ENCODE peak calls at places on chromosomes 6 and 20, in four cellular contexts. One of them, this sample, is unnamed.

GRCh38 chr6:38671885-38672467 is 31.0 kb downstream of the GLO1 start:
- DNase-seq in breast epithelium: no peak
- DNase-seq in small intestine: peak; percentile 68
- DNase-seq in Panc1: peak; percentile 43
- DNase-seq in this sample: peak; percentile 31

GRCh38 chr6:79810878-79811277 is 136.5 kb downstream of the ELOVL4 start:
- DNase-seq in small intestine: no peak
- DNase-seq in Panc1: no peak
- DNase-seq in breast epithelium: no peak
- DNase-seq in this sample: no peak

GRCh38 chr6:162713926-162714759 is 13.4 kb downstream of the PRKN start:
- DNase-seq in breast epithelium: no peak
- DNase-seq in small intestine: no peak
- DNase-seq in Panc1: no peak
- DNase-seq in this sample: no peak

GRCh38 chr6:112979830-112980229 is 632.7 kb downstream of the RFPL4B start:
- DNase-seq in breast epithelium: no peak
- DNase-seq in small intestine: peak; percentile 76
- DNase-seq in Panc1: no peak
- DNase-seq in this sample: no peak

GRCh38 chr6:150016324-150017185 is 8.8 kb downstream of the RAET1L start:
- DNase-seq in Panc1: peak; percentile 41
- DNase-seq in breast epithelium: no peak
- DNase-seq in small intestine: peak; percentile 78
- DNase-seq in this sample: no peak

GRCh38 chr6:95094751-95095150 is 482.6 kb upstream of the MANEA start:
- DNase-seq in small intestine: no peak
- DNase-seq in breast epithelium: no peak
- DNase-seq in Panc1: peak; percentile 48
- DNase-seq in this sample: peak; percentile 63

GRCh38 chr20:8690074-8690473 is 378.8 kb upstream of the PLCB4 start:
- DNase-seq in breast epithelium: no peak
- DNase-seq in small intestine: no peak
- DNase-seq in Panc1: no peak
- DNase-seq in this sample: no peak

GRCh38 chr6:105879902-105880547 is 206.1 kb upstream of the PRDM1 start:
- DNase-seq in breast epithelium: no peak
- DNase-seq in Panc1: no peak
- DNase-seq in small intestine: no peak
- DNase-seq in this sample: no peak

GRCh38 chr20:41786158-41786557 is 168.0 kb upstream of the CHD6 start:
- DNase-seq in breast epithelium: no peak
- DNase-seq in small intestine: no peak
- DNase-seq in Panc1: no peak
- DNase-seq in this sample: no peak

GRCh38 chr20:48060841-48061720 is 275.8 kb upstream of the SULF2 start:
- DNase-seq in Panc1: no peak
- DNase-seq in small intestine: no peak
- DNase-seq in breast epithelium: no peak
- DNase-seq in this sample: no peak

GRCh38 chr20:44054849-44055248 is 132.1 kb downstream of the JPH2 start:
- DNase-seq in small intestine: no peak
- DNase-seq in Panc1: no peak
- DNase-seq in breast epithelium: no peak
- DNase-seq in this sample: no peak

GRCh38 chr6:28896505-28897392 is 27.0 kb downstream of the TRIM27 start:
- DNase-seq in breast epithelium: peak; percentile 71
- DNase-seq in Panc1: peak; percentile 52
- DNase-seq in small intestine: peak; percentile 66
- DNase-seq in this sample: no peak

GRCh38 chr6:116547358-116547757 is 1.9 kb upstream of the TRAPPC3L start:
- DNase-seq in breast epithelium: no peak
- DNase-seq in Panc1: no peak
- DNase-seq in small intestine: no peak
- DNase-seq in this sample: no peak

GRCh38 chr6:85632164-85632942 is 10.3 kb downstream of the SYNCRIP start:
- DNase-seq in small intestine: no peak
- DNase-seq in breast epithelium: no peak
- DNase-seq in Panc1: no peak
- DNase-seq in this sample: no peak

GRCh38 chr20:47189060-47189459 is 167.4 kb downstream of the ZMYND8 start:
- DNase-seq in small intestine: no peak
- DNase-seq in breast epithelium: no peak
- DNase-seq in Panc1: no peak
- DNase-seq in this sample: no peak

GRCh38 chr20:57435498-57436222 is 44.5 kb downstream of the RBM38 start:
- DNase-seq in breast epithelium: peak; percentile 99
- DNase-seq in small intestine: peak; percentile 41
- DNase-seq in Panc1: no peak
- DNase-seq in this sample: peak; percentile 59

GRCh38 chr6:101281266-101281665 is 112.2 kb upstream of the GRIK2 start:
- DNase-seq in breast epithelium: no peak
- DNase-seq in small intestine: peak; percentile 28
- DNase-seq in Panc1: no peak
- DNase-seq in this sample: no peak

GRCh38 chr20:50111120-50111828 is 1.7 kb downstream of the UBE2V1 start:
- DNase-seq in Panc1: no peak
- DNase-seq in small intestine: peak; percentile 29
- DNase-seq in breast epithelium: no peak
- DNase-seq in this sample: no peak

GRCh38 chr6:137697267-137697938 is 169.7 kb upstream of the TNFAIP3 start:
- DNase-seq in Panc1: no peak
- DNase-seq in small intestine: peak; percentile 74
- DNase-seq in breast epithelium: no peak
- DNase-seq in this sample: peak; percentile 82

GRCh38 chr20:57053067-57053466 is 213.4 kb downstream of the BMP7 start:
- DNase-seq in Panc1: no peak
- DNase-seq in breast epithelium: no peak
- DNase-seq in small intestine: no peak
- DNase-seq in this sample: no peak

GRCh38 chr20:39825950-39826349 is 863.1 kb downstream of the MAFB start:
- DNase-seq in small intestine: no peak
- DNase-seq in breast epithelium: no peak
- DNase-seq in Panc1: no peak
- DNase-seq in this sample: no peak

GRCh38 chr20:18506744-18507143 is 996 bp upstream of the SEC23B start:
- DNase-seq in small intestine: no peak
- DNase-seq in breast epithelium: no peak
- DNase-seq in Panc1: no peak
- DNase-seq in this sample: no peak

GRCh38 chr6:142414462-142414861 is 112.7 kb downstream of the ADGRG6 start:
- DNase-seq in small intestine: no peak
- DNase-seq in breast epithelium: no peak
- DNase-seq in Panc1: no peak
- DNase-seq in this sample: no peak

GRCh38 chr6:22474283-22474682 is 95.1 kb upstream of the HDGFL1 start:
- DNase-seq in Panc1: no peak
- DNase-seq in breast epithelium: no peak
- DNase-seq in small intestine: no peak
- DNase-seq in this sample: no peak

GRCh38 chr6:56843476-56844349 is 111.2 kb upstream of the BEND6 start:
- DNase-seq in small intestine: peak; percentile 8
- DNase-seq in Panc1: no peak
- DNase-seq in breast epithelium: no peak
- DNase-seq in this sample: no peak

DNA sequence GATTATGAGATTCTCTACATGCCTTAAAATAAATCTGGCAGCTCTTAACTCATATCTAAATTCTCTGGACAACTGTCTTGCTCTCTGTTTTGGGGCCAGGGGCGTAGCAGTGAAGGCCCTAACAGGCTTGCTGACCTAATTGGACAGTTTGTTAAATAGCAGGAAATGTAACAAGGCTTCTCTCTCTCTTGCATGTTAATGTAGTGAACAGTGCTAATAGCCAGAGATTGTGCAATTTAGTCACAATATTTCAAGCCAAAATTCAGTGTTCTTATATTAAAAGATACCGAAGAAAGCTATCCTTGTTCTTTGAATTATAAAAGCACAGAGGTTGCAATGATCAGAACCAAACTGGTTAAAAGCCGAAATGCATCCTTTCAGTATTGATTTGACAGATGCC is 3.0 kb downstream of the PPP1R3D start:
- DNase-seq in small intestine: no peak
- DNase-seq in Panc1: no peak
- DNase-seq in breast epithelium: no peak
- DNase-seq in this sample: no peak
- H3K4me3 ChIP-seq in small intestine: no peak overlapping the region
- H3K4me3 ChIP-seq in Panc1: no peak overlapping the region
- H3K4me3 ChIP-seq in breast epithelium: no peak overlapping the region
- H3K4me3 ChIP-seq in this sample: no peak overlapping the region

DNA sequence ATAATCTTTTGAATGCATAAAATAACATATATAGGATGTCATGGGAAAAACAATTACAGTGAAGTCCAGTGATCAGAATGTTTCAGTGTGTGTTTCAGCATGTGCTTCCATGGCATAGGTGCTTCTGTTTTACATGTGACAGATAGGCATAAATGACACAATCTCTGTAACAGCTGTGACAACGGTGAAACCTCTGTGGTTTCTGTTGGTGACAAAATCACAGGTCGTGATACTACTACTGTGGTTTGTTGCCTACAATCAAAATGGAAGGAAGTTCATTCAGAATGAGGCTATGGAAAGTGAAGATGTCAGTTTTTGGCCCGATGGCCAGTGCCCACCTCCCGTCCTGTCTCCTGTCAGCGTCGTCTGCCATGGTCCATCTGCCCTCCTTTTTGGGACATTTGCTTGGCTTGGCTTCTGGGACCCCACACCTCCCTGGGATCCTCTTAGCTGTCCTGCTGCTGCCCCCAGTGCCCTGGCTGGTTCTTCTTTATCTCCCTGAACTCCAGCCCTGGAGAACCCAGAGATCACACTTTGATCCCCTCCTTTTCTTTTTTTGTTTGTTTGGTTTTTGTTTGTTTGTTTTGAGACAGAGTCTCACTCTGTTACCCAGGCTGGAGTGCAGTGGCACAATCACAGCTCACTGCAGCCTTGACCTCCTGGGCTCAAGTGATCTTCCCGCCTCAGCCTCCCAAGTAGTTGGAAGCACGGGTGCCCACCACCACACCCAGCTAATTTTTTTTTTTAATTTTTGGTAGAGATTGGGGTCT is 79.3 kb upstream of the NAA20 start:
- DNase-seq in breast epithelium: no peak
- DNase-seq in small intestine: no peak
- DNase-seq in Panc1: no peak
- DNase-seq in this sample: no peak
- H3K4me3 ChIP-seq in breast epithelium: peak overlapping the region; percentile 64
- H3K4me3 ChIP-seq in small intestine: no peak overlapping the region
- H3K4me3 ChIP-seq in Panc1: no peak overlapping the region
- H3K4me3 ChIP-seq in this sample: no peak overlapping the region

DNA sequence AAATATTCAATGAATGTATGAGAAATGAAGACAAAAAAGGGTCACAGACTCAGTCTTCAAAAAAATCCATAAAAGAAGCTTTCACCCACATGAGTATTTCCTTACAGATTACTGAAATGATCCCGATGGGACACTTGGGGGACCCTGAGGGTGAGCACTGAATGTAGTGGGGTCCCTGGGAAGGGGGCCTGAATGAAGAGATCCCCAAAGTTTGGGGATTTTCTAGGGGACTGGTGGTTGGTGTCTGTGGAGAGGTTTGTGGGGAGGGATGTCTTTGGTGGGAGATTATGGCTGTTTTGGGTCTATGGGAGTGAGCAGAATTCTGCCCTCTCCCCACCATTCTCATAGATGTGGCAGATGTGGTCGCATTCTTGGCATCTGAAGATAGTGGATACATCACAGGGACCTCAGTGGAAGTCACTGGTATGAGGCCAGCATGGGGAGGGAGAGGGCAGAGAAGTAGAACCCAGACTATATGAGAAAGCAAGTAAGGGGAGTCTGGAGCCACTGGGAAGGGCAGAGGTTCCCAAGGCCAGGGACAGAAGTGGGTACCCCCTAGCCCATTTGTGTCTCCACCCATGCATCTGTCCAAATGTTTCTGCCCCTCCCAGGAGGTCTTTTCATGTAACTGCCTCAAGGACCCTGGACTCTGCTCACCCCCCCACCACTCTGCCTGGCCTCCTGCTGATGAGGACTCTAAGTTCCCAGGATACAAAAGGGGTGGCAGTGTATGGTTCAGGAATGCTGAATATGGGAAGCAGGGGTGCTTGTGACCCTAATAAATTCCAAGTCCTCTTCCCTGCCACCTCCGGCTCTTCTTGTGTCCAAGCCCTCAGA is 1.8 kb downstream of the HSD17B8 start:
- DNase-seq in Panc1: no peak
- DNase-seq in small intestine: no peak
- DNase-seq in breast epithelium: no peak
- DNase-seq in this sample: no peak
- H3K4me3 ChIP-seq in Panc1: peak overlapping the region; percentile 8
- H3K4me3 ChIP-seq in small intestine: no peak overlapping the region
- H3K4me3 ChIP-seq in breast epithelium: no peak overlapping the region
- H3K4me3 ChIP-seq in this sample: no peak overlapping the region

GRCh38 chr6:158472453-158472852 is 87.4 kb upstream of the TMEM181 start:
- DNase-seq in Panc1: no peak
- DNase-seq in breast epithelium: no peak
- DNase-seq in small intestine: peak; percentile 76
- DNase-seq in this sample: no peak

GRCh38 chr6:158471339-158471738 is 88.6 kb upstream of the TMEM181 start:
- DNase-seq in breast epithelium: no peak
- DNase-seq in small intestine: no peak
- DNase-seq in Panc1: no peak
- DNase-seq in this sample: no peak

GRCh38 chr6:158474961-158475343 is 84.9 kb upstream of the TMEM181 start:
- DNase-seq in Panc1: peak; percentile 57
- DNase-seq in small intestine: peak; percentile 38
- DNase-seq in breast epithelium: no peak
- DNase-seq in this sample: no peak

GRCh38 chr6:158476389-158476788 is 83.5 kb upstream of the TMEM181 start:
- DNase-seq in breast epithelium: no peak
- DNase-seq in small intestine: no peak
- DNase-seq in Panc1: no peak
- DNase-seq in this sample: no peak

DNA sequence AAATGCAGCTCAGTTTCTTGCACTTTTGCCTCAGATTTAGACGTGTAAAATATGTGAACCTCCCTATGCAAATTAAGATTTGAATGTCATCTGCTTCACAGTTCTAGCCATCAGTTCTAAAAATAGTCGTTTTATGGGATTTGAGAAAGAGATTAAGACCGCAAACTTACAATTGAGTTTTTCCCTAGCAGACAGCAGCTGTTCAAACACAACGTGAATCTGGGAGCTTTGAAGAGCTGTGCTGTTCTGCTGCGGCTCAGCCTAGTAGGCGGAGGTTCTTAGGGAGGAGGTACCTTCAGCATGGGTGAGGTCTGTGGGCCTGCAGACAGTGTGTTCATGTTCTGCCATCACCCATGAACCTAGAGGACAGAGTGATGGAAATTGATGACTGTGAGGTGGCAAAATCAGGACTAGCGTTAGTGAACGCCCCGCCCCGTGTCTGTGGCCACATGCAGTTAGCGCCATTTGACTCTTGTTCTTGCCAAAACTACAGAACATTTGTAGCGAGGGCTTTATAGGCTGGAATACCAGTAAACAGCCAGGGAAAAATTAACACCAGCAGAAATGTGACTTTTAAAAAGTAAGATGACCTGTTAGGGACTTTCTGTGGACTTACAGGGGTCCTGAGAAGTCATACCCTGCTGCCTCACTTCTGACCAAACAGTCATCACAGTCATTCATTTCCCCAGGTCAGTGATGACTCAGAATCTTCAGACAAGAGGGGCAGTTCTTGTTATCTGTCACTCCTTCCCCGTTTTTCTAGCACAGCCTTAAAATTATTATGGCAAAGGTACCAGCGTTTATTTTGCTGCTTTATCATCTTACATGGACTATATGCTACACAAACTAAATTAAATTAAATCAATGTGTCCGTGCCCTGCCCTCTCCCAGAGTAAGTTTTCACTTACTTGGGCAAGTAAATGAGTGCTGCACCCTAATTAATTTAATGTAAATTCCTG is 84.3 kb upstream of the TMEM181 start:
- DNase-seq in breast epithelium: no peak
- DNase-seq in small intestine: peak; percentile 39
- DNase-seq in Panc1: peak; percentile 28
- DNase-seq in this sample: peak; percentile 68
- H3K4me3 ChIP-seq in breast epithelium: no peak overlapping the region
- H3K4me3 ChIP-seq in small intestine: no peak overlapping the region
- H3K4me3 ChIP-seq in Panc1: peak overlapping the region; percentile 7
- H3K4me3 ChIP-seq in this sample: no peak overlapping the region